ENCODE peak calls at places on chromosome 15, in ten cellular contexts. I is heart right ventricle; L is stimulated activated CD8-positive, alpha-beta memory T cell treated with anti-CD3 and anti-CD28 coated beads, Interleukin-4, amount 100 ng/mL, for 4 hours; Q is putamen; R is cardiac muscle cell; U is activated T-helper 1 cell treated with anti-CD3 and anti-CD28 coated beads, Interleukin-12 subunit alpha, Interleukin-12 subunit beta, Interleukin-2, Interleukin-4 antibody, amounts not matched to agents 30 ng/mL and 10 ng/mL and 1 ng/mL, durations not matched to agents 14 hours and 24 hours and 36 hours; G is KBM-7; F is NCI-H1048; Y is foreskin melanocyte; S is activated T-cell treated with anti-CD3 and anti-CD28 coated beads, Interleukin-2, amount 50 U/mL, for 4 hours. C is an unnamed sample.

GRCh38 chr15:95558131-95558530 is 772.4 kb upstream of the NR2F2 start:
- DNase-seq in I (no peak), L (no peak), Q (no peak), R (peak), U (no peak), G (no peak), F (no peak), Y (peak), S (no peak), C (no peak)

GRCh38 chr15:31480356-31481058 is 153.9 kb downstream of the KLF13 start:
- DNase-seq in I (no peak), L (no peak), Q (no peak), R (no peak), U (no peak), G (no peak), F (no peak), Y (no peak), S (no peak), C (no peak)

GRCh38 chr15:70258369-70259029 is 160.8 kb upstream of the TLE3 start:
- DNase-seq in I (no peak), L (peak), Q (no peak), R (peak), U (peak), G (peak), F (no peak), Y (no peak), S (peak), C (peak)

GRCh38 chr15:45646220-45646619 is 11.4 kb downstream of the SQOR start:
- DNase-seq in I (no peak), L (no peak), Q (no peak), R (peak), U (no peak), G (no peak), F (no peak), Y (no peak), S (no peak), C (no peak)

GRCh38 chr15:76181705-76182107 is 121.9 kb downstream of the TMEM266 start:
- DNase-seq in I (no peak), L (no peak), Q (peak), R (no peak), U (peak), G (no peak), F (no peak), Y (no peak), S (no peak), C (no peak)

GRCh38 chr15:40241305-40242215 is 2.7 kb downstream of the PAK6 start:
- DNase-seq in I (no peak), L (no peak), Q (no peak), R (no peak), U (no peak), G (no peak), F (no peak), Y (no peak), S (no peak), C (no peak)

GRCh38 chr15:100588638-100589242 is 13.2 kb downstream of the LINS1 start:
- DNase-seq in I (no peak), L (no peak), Q (no peak), R (peak), U (no peak), G (peak), F (no peak), Y (peak), S (no peak), C (no peak)

GRCh38 chr15:48395532-48396011 is 64.3 kb downstream of the DUT start:
- DNase-seq in I (peak), L (no peak), Q (peak), R (no peak), U (no peak), G (no peak), F (no peak), Y (peak), S (no peak), C (peak)

GRCh38 chr15:101139986-101140696 is 111.7 kb downstream of the CHSY1 start:
- DNase-seq in I (no peak), L (no peak), Q (no peak), R (no peak), U (no peak), G (no peak), F (no peak), Y (no peak), S (no peak), C (no peak)

GRCh38 chr15:58355352-58355964 is 76.3 kb upstream of the LIPC start:
- DNase-seq in I (no peak), L (no peak), Q (no peak), R (no peak), U (no peak), G (peak), F (no peak), Y (no peak), S (no peak), C (no peak)

GRCh38 chr15:34241376-34242350 is 16.8 kb downstream of the EMC4 start:
- DNase-seq in I (no peak), L (no peak), Q (peak), R (peak), U (no peak), G (peak), F (no peak), Y (peak), S (peak), C (no peak)

GRCh38 chr15:57224664-57225063 is 151.6 kb upstream of the CGNL1 start:
- DNase-seq in I (no peak), L (no peak), Q (no peak), R (peak), U (no peak), G (no peak), F (no peak), Y (no peak), S (no peak), C (no peak)

GRCh38 chr15:70563561-70564095 is 199.7 kb downstream of the UACA start:
- DNase-seq in I (no peak), L (no peak), Q (no peak), R (no peak), U (no peak), G (no peak), F (no peak), Y (no peak), S (no peak), C (no peak)

GRCh38 chr15:25362545-25362944 is 76.3 kb downstream of the UBE3A start:
- DNase-seq in I (no peak), L (no peak), Q (no peak), R (no peak), U (no peak), G (no peak), F (no peak), Y (no peak), S (no peak), C (no peak)

GRCh38 chr15:40999190-40999589 is 45.9 kb downstream of the CHAC1 start:
- DNase-seq in I (no peak), L (no peak), Q (no peak), R (no peak), U (no peak), G (no peak), F (no peak), Y (peak), S (no peak), C (no peak)

GRCh38 chr15:46344115-46344749 is 709.4 kb downstream of the SQOR start:
- DNase-seq in I (no peak), L (no peak), Q (no peak), R (no peak), U (no peak), G (no peak), F (no peak), Y (no peak), S (no peak), C (no peak)

GRCh38 chr15:60957111-60957510 is 272.0 kb downstream of the RORA start:
- DNase-seq in I (no peak), L (no peak), Q (peak), R (no peak), U (no peak), G (no peak), F (no peak), Y (no peak), S (no peak), C (no peak)

GRCh38 chr15:101151286-101151685 is 100.6 kb downstream of the CHSY1 start:
- DNase-seq in I (no peak), L (no peak), Q (no peak), R (no peak), U (no peak), G (peak), F (no peak), Y (no peak), S (no peak), C (no peak)